ENCODE peak calls at places on chromosomes 3 and 15, in seven cellular contexts. O, U, B, E, T, D and I are unnamed samples.

GRCh38 chr3:38001456-38002081 is 11.0 kb downstream of the VILL start:
- DNase-seq in O (no peak), E (no peak), T (no peak), U (peak), D (no peak), B (no peak), I (no peak)

GRCh38 chr15:59594493-59594942 is 17.1 kb upstream of the GCNT3 start:
- DNase-seq in D (peak), U (no peak), T (no peak), O (peak), E (no peak), B (no peak), I (no peak)

GRCh38 chr15:70852501-70853269 is 1.3 kb downstream of the LARP6 start:
- DNase-seq in E (no peak), B (no peak), O (peak), T (no peak), U (no peak), D (peak), I (no peak)

GRCh38 chr15:89192136-89192535 is 29.2 kb downstream of the RLBP1 start:
- DNase-seq in O (no peak), D (peak), T (no peak), U (no peak), B (no peak), E (no peak), I (no peak)

GRCh38 chr15:57591822-57592367 is at the start of gene MYZAP:
- DNase-seq in D (peak), B (peak), T (no peak), O (peak), U (no peak), E (no peak), I (no peak)

GRCh38 chr3:171345112-171345843 is 114.9 kb downstream of the TNIK start:
- DNase-seq in B (no peak), T (no peak), U (no peak), E (no peak), O (no peak), D (no peak), I (no peak)

GRCh38 chr3:189458536-189458935 is 172.7 kb upstream of the TP63 start:
- DNase-seq in D (peak), E (no peak), B (no peak), U (peak), O (no peak), T (no peak), I (no peak)

GRCh38 chr15:55562601-55563000 is 25.5 kb downstream of the PYGO1 start:
- DNase-seq in O (no peak), B (no peak), E (no peak), U (no peak), D (no peak), T (no peak), I (no peak)

GRCh38 chr3:144930431-144930830 is 958.8 kb downstream of the DIPK2A start:
- DNase-seq in T (no peak), D (no peak), O (no peak), B (no peak), E (no peak), U (no peak), I (no peak)

GRCh38 chr15:85932391-85932790 is 137.7 kb upstream of the KLHL25 start:
- DNase-seq in O (no peak), D (no peak), B (no peak), U (no peak), E (no peak), T (no peak), I (no peak)